ENCODE peak calls at places on chromosome 17, in ten cellular contexts. One of them, this sample, is unnamed.

GRCh38 chr17:73819440-73820395 is 175.5 kb upstream of the SDK2 start:
- DNase-seq in hepatocyte: no peak
- DNase-seq in colonic mucosa: no peak
- DNase-seq in psoas muscle: no peak
- DNase-seq in heart right ventricle: no peak
- DNase-seq in heart left ventricle: no peak
- DNase-seq in endodermal cell: peak; percentile 44
- DNase-seq in CD8-positive, alpha-beta T cell: no peak
- DNase-seq in transverse colon: no peak
- DNase-seq in tibial artery: no peak
- DNase-seq in this sample: no peak

GRCh38 chr17:13140750-13141149 is 122.9 kb upstream of the ELAC2 start:
- DNase-seq in hepatocyte: peak; percentile 4
- DNase-seq in colonic mucosa: no peak
- DNase-seq in psoas muscle: no peak
- DNase-seq in heart right ventricle: no peak
- DNase-seq in heart left ventricle: no peak
- DNase-seq in endodermal cell: peak; percentile 75
- DNase-seq in CD8-positive, alpha-beta T cell: no peak
- DNase-seq in transverse colon: no peak
- DNase-seq in tibial artery: no peak
- DNase-seq in this sample: no peak

GRCh38 chr17:28327031-28327607 is 8.1 kb downstream of the TMEM97 start:
- DNase-seq in hepatocyte: no peak
- DNase-seq in colonic mucosa: no peak
- DNase-seq in psoas muscle: no peak
- DNase-seq in heart right ventricle: no peak
- DNase-seq in heart left ventricle: no peak
- DNase-seq in endodermal cell: peak; percentile 18
- DNase-seq in CD8-positive, alpha-beta T cell: no peak
- DNase-seq in transverse colon: no peak
- DNase-seq in tibial artery: no peak
- DNase-seq in this sample: no peak

GRCh38 chr17:41894791-41895331 is 23.9 kb downstream of the ACLY start:
- DNase-seq in hepatocyte: no peak
- DNase-seq in colonic mucosa: no peak
- DNase-seq in psoas muscle: peak; percentile 65
- DNase-seq in heart right ventricle: no peak
- DNase-seq in heart left ventricle: no peak
- DNase-seq in endodermal cell: no peak
- DNase-seq in CD8-positive, alpha-beta T cell: no peak
- DNase-seq in transverse colon: no peak
- DNase-seq in tibial artery: no peak
- DNase-seq in this sample: no peak

GRCh38 chr17:73189417-73190099 is 3.3 kb upstream of the COG1 start:
- DNase-seq in hepatocyte: peak; percentile 80
- DNase-seq in colonic mucosa: no peak
- DNase-seq in psoas muscle: no peak
- DNase-seq in heart right ventricle: no peak
- DNase-seq in heart left ventricle: no peak
- DNase-seq in endodermal cell: peak; percentile 90
- DNase-seq in CD8-positive, alpha-beta T cell: no peak
- DNase-seq in transverse colon: no peak
- DNase-seq in tibial artery: no peak
- DNase-seq in this sample: peak; percentile 92

GRCh38 chr17:73595068-73595865 is 49.0 kb downstream of the SDK2 start:
- DNase-seq in hepatocyte: peak; percentile 35
- DNase-seq in colonic mucosa: peak; percentile 53
- DNase-seq in psoas muscle: peak; percentile 25
- DNase-seq in heart right ventricle: peak; percentile 54
- DNase-seq in heart left ventricle: peak; percentile 66
- DNase-seq in endodermal cell: peak; percentile 96
- DNase-seq in CD8-positive, alpha-beta T cell: no peak
- DNase-seq in transverse colon: peak; percentile 45
- DNase-seq in tibial artery: no peak
- DNase-seq in this sample: peak; percentile 94

GRCh38 chr17:1460233-1460632 is 4.2 kb upstream of the CRK start:
- DNase-seq in hepatocyte: peak; percentile 73
- DNase-seq in colonic mucosa: peak; percentile 71
- DNase-seq in psoas muscle: peak; percentile 86
- DNase-seq in heart right ventricle: peak; percentile 80
- DNase-seq in heart left ventricle: peak; percentile 92
- DNase-seq in endodermal cell: no peak
- DNase-seq in CD8-positive, alpha-beta T cell: no peak
- DNase-seq in transverse colon: peak; percentile 81
- DNase-seq in tibial artery: peak; percentile 87
- DNase-seq in this sample: peak; percentile 59

GRCh38 chr17:74779948-74780400 is 3.8 kb upstream of the NAT9 start:
- DNase-seq in hepatocyte: no peak
- DNase-seq in colonic mucosa: no peak
- DNase-seq in psoas muscle: no peak
- DNase-seq in heart right ventricle: no peak
- DNase-seq in heart left ventricle: peak; percentile 51
- DNase-seq in endodermal cell: no peak
- DNase-seq in CD8-positive, alpha-beta T cell: peak; percentile 21
- DNase-seq in transverse colon: peak; percentile 61
- DNase-seq in tibial artery: peak; percentile 71
- DNase-seq in this sample: no peak

GRCh38 chr17:31560836-31561235 is 169.4 kb downstream of the RAB11FIP4 start:
- DNase-seq in hepatocyte: peak; percentile 26
- DNase-seq in colonic mucosa: no peak
- DNase-seq in psoas muscle: no peak
- DNase-seq in heart right ventricle: no peak
- DNase-seq in heart left ventricle: no peak
- DNase-seq in endodermal cell: peak; percentile 79
- DNase-seq in CD8-positive, alpha-beta T cell: no peak
- DNase-seq in transverse colon: no peak
- DNase-seq in tibial artery: no peak
- DNase-seq in this sample: no peak
- H3K27ac ChIP-seq in hepatocyte: peak overlapping the region; percentile 92
- H3K27ac ChIP-seq in colonic mucosa: peak overlapping the region; percentile 69
- H3K27ac ChIP-seq in psoas muscle: peak overlapping the region; percentile 4
- H3K27ac ChIP-seq in heart right ventricle: peak overlapping the region; percentile 92
- H3K27ac ChIP-seq in heart left ventricle: peak overlapping the region; percentile 95
- H3K27ac ChIP-seq in endodermal cell: no peak overlapping the region
- H3K27ac ChIP-seq in CD8-positive, alpha-beta T cell: no peak overlapping the region
- H3K27ac ChIP-seq in transverse colon: peak overlapping the region; percentile 91
- H3K27ac ChIP-seq in tibial artery: peak overlapping the region; percentile 97
- H3K27ac ChIP-seq in this sample: no peak overlapping the region

GRCh38 chr17:14305785-14306496 is 5.1 kb downstream of the HS3ST3B1 start:
- DNase-seq in hepatocyte: no peak
- DNase-seq in colonic mucosa: no peak
- DNase-seq in psoas muscle: no peak
- DNase-seq in heart right ventricle: no peak
- DNase-seq in heart left ventricle: no peak
- DNase-seq in endodermal cell: no peak
- DNase-seq in CD8-positive, alpha-beta T cell: no peak
- DNase-seq in transverse colon: no peak
- DNase-seq in tibial artery: no peak
- DNase-seq in this sample: no peak

GRCh38 chr17:14306602-14307001 is 5.7 kb downstream of the HS3ST3B1 start:
- DNase-seq in hepatocyte: no peak
- DNase-seq in colonic mucosa: no peak
- DNase-seq in psoas muscle: no peak
- DNase-seq in heart right ventricle: no peak
- DNase-seq in heart left ventricle: no peak
- DNase-seq in endodermal cell: no peak
- DNase-seq in CD8-positive, alpha-beta T cell: no peak
- DNase-seq in transverse colon: no peak
- DNase-seq in tibial artery: no peak
- DNase-seq in this sample: no peak

GRCh38 chr17:14303343-14304221 is 2.7 kb downstream of the HS3ST3B1 start:
- DNase-seq in hepatocyte: no peak
- DNase-seq in colonic mucosa: no peak
- DNase-seq in psoas muscle: no peak
- DNase-seq in heart right ventricle: no peak
- DNase-seq in heart left ventricle: no peak
- DNase-seq in endodermal cell: peak; percentile 84
- DNase-seq in CD8-positive, alpha-beta T cell: no peak
- DNase-seq in transverse colon: no peak
- DNase-seq in tibial artery: no peak
- DNase-seq in this sample: peak; percentile 32

GRCh38 chr17:14304222-14304844 is 3.5 kb downstream of the HS3ST3B1 start:
- DNase-seq in hepatocyte: no peak
- DNase-seq in colonic mucosa: no peak
- DNase-seq in psoas muscle: no peak
- DNase-seq in heart right ventricle: no peak
- DNase-seq in heart left ventricle: no peak
- DNase-seq in endodermal cell: peak; percentile 62
- DNase-seq in CD8-positive, alpha-beta T cell: no peak
- DNase-seq in transverse colon: no peak
- DNase-seq in tibial artery: no peak
- DNase-seq in this sample: no peak

GRCh38 chr17:14304876-14305636 is 4.2 kb downstream of the HS3ST3B1 start:
- DNase-seq in hepatocyte: no peak
- DNase-seq in colonic mucosa: no peak
- DNase-seq in psoas muscle: no peak
- DNase-seq in heart right ventricle: no peak
- DNase-seq in heart left ventricle: no peak
- DNase-seq in endodermal cell: peak; percentile 78
- DNase-seq in CD8-positive, alpha-beta T cell: no peak
- DNase-seq in transverse colon: no peak
- DNase-seq in tibial artery: no peak
- DNase-seq in this sample: peak; percentile 80
- H3K4me3 ChIP-seq in hepatocyte: no peak overlapping the region
- H3K4me3 ChIP-seq in colonic mucosa: no peak overlapping the region
- H3K4me3 ChIP-seq in psoas muscle: peak overlapping the region; percentile 74
- H3K4me3 ChIP-seq in heart right ventricle: peak overlapping the region; percentile 68
- H3K4me3 ChIP-seq in heart left ventricle: no peak overlapping the region
- H3K4me3 ChIP-seq in endodermal cell: peak overlapping the region; percentile 92
- H3K4me3 ChIP-seq in CD8-positive, alpha-beta T cell: no peak overlapping the region
- H3K4me3 ChIP-seq in transverse colon: no peak overlapping the region
- H3K4me3 ChIP-seq in tibial artery: no peak overlapping the region
- H3K4me3 ChIP-seq in this sample: peak overlapping the region; percentile 100

GRCh38 chr17:40443988-40444899 is 994 bp downstream of the IGFBP4 start:
- DNase-seq in hepatocyte: no peak
- DNase-seq in colonic mucosa: peak; percentile 49
- DNase-seq in psoas muscle: no peak
- DNase-seq in heart right ventricle: no peak
- DNase-seq in heart left ventricle: no peak
- DNase-seq in endodermal cell: peak; percentile 76
- DNase-seq in CD8-positive, alpha-beta T cell: no peak
- DNase-seq in transverse colon: peak; percentile 27
- DNase-seq in tibial artery: no peak
- DNase-seq in this sample: no peak

GRCh38 chr17:40440166-40440565 is 3.1 kb upstream of the IGFBP4 start:
- DNase-seq in hepatocyte: no peak
- DNase-seq in colonic mucosa: no peak
- DNase-seq in psoas muscle: no peak
- DNase-seq in heart right ventricle: no peak
- DNase-seq in heart left ventricle: no peak
- DNase-seq in endodermal cell: no peak
- DNase-seq in CD8-positive, alpha-beta T cell: no peak
- DNase-seq in transverse colon: no peak
- DNase-seq in tibial artery: no peak
- DNase-seq in this sample: no peak

GRCh38 chr17:40445769-40446468 is 2.7 kb downstream of the IGFBP4 start:
- DNase-seq in hepatocyte: no peak
- DNase-seq in colonic mucosa: no peak
- DNase-seq in psoas muscle: no peak
- DNase-seq in heart right ventricle: no peak
- DNase-seq in heart left ventricle: no peak
- DNase-seq in endodermal cell: no peak
- DNase-seq in CD8-positive, alpha-beta T cell: no peak
- DNase-seq in transverse colon: no peak
- DNase-seq in tibial artery: no peak
- DNase-seq in this sample: no peak

GRCh38 chr17:40442392-40443195 is 656 bp upstream of the IGFBP4 start:
- DNase-seq in hepatocyte: no peak
- DNase-seq in colonic mucosa: peak; percentile 55
- DNase-seq in psoas muscle: peak; percentile 74
- DNase-seq in heart right ventricle: peak; percentile 68
- DNase-seq in heart left ventricle: peak; percentile 74
- DNase-seq in endodermal cell: no peak
- DNase-seq in CD8-positive, alpha-beta T cell: no peak
- DNase-seq in transverse colon: peak; percentile 53
- DNase-seq in tibial artery: peak; percentile 55
- DNase-seq in this sample: no peak

DNA sequence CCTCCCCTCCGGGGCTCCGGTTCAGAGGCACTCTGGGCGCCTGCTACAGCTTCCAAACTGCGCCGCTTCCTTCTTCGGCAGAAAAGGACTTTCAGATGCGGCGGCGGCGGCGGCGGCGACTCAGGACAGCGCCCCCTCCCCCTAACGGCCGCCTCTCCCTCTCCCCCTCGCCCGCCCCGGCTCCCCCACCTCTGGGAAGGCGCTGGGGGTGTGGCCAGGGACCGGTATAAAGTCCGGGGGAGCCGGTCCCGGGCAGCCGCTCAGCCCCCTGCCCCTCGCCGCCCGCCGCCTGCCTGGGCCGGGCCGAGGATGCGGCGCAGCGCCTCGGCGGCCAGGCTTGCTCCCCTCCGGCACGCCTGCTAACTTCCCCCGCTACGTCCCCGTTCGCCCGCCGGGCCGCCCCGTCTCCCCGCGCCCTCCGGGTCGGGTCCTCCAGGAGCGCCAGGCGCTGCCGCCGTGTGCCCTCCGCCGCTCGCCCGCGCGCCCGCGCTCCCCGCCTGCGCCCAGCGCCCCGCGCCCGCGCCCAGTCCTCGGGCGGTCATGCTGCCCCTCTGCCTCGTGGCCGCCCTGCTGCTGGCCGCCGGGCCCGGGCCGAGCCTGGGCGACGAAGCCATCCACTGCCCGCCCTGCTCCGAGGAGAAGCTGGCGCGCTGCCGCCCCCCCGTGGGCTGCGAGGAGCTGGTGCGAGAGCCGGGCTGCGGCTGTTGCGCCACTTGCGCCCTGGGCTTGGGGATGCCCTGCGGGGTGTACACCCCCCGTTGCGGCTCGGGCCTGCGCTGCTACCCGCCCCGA is at the start of gene IGFBP4:
- DNase-seq in hepatocyte: peak; percentile 90
- DNase-seq in colonic mucosa: peak; percentile 86
- DNase-seq in psoas muscle: peak; percentile 89
- DNase-seq in heart right ventricle: peak; percentile 86
- DNase-seq in heart left ventricle: peak; percentile 83
- DNase-seq in endodermal cell: peak; percentile 95
- DNase-seq in CD8-positive, alpha-beta T cell: peak; percentile 34
- DNase-seq in transverse colon: peak; percentile 84
- DNase-seq in tibial artery: peak; percentile 79
- DNase-seq in this sample: peak; percentile 92
- TF ChIP-seq CTCF in hepatocyte: peak; percentile 49
- TF ChIP-seq CTCF in colonic mucosa: peak; percentile 23
- TF ChIP-seq CTCF in psoas muscle: peak; percentile 37
- TF ChIP-seq CTCF in heart right ventricle: peak; percentile 16
- TF ChIP-seq CTCF in heart left ventricle: peak; percentile 38
- TF ChIP-seq CTCF in endodermal cell: peak; percentile 44
- TF ChIP-seq CTCF in CD8-positive, alpha-beta T cell: peak; percentile 30
- TF ChIP-seq CTCF in transverse colon: no peak
- TF ChIP-seq CTCF in tibial artery: peak; percentile 50
- TF ChIP-seq CTCF in this sample: peak; percentile 91

GRCh38 chr17:38459556-38459955 is 31.3 kb downstream of the ARHGAP23 start:
- DNase-seq in hepatocyte: no peak
- DNase-seq in colonic mucosa: no peak
- DNase-seq in psoas muscle: no peak
- DNase-seq in heart right ventricle: no peak
- DNase-seq in heart left ventricle: no peak
- DNase-seq in endodermal cell: no peak
- DNase-seq in CD8-positive, alpha-beta T cell: no peak
- DNase-seq in transverse colon: no peak
- DNase-seq in tibial artery: no peak
- DNase-seq in this sample: peak; percentile 65

GRCh38 chr17:38460082-38460715 is 31.9 kb downstream of the ARHGAP23 start:
- DNase-seq in hepatocyte: no peak
- DNase-seq in colonic mucosa: no peak
- DNase-seq in psoas muscle: no peak
- DNase-seq in heart right ventricle: no peak
- DNase-seq in heart left ventricle: no peak
- DNase-seq in endodermal cell: no peak
- DNase-seq in CD8-positive, alpha-beta T cell: no peak
- DNase-seq in transverse colon: no peak
- DNase-seq in tibial artery: no peak
- DNase-seq in this sample: no peak

GRCh38 chr17:38463451-38463858 is 35.2 kb downstream of the ARHGAP23 start:
- DNase-seq in hepatocyte: no peak
- DNase-seq in colonic mucosa: no peak
- DNase-seq in psoas muscle: no peak
- DNase-seq in heart right ventricle: peak; percentile 70
- DNase-seq in heart left ventricle: peak; percentile 86
- DNase-seq in endodermal cell: no peak
- DNase-seq in CD8-positive, alpha-beta T cell: no peak
- DNase-seq in transverse colon: no peak
- DNase-seq in tibial artery: peak; percentile 51
- DNase-seq in this sample: no peak

GRCh38 chr17:38460716-38461650 is 32.7 kb downstream of the ARHGAP23 start:
- DNase-seq in hepatocyte: no peak
- DNase-seq in colonic mucosa: no peak
- DNase-seq in psoas muscle: no peak
- DNase-seq in heart right ventricle: no peak
- DNase-seq in heart left ventricle: no peak
- DNase-seq in endodermal cell: no peak
- DNase-seq in CD8-positive, alpha-beta T cell: no peak
- DNase-seq in transverse colon: no peak
- DNase-seq in tibial artery: no peak
- DNase-seq in this sample: no peak

DNA sequence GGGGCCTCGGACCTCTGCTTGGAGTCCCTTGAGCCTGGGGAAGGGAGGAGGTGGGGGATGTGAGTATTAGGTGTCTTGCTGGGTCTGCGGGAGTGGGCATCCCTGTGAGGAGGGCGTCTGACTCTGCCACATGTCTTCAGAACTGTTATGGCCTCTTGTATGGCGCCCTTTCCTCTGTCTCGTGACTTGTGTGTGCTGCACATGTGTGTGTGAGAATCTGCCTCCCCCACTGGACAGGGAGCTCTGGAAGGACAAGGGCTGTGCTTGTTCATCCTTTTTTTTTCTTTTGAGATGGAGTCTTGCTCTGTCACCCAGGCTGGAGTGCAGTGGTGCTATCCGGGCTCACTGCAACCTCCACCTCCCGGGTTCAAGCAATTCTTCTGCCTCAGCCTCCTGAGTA is 33.4 kb downstream of the ARHGAP23 start:
- DNase-seq in hepatocyte: no peak
- DNase-seq in colonic mucosa: no peak
- DNase-seq in psoas muscle: no peak
- DNase-seq in heart right ventricle: no peak
- DNase-seq in heart left ventricle: no peak
- DNase-seq in endodermal cell: no peak
- DNase-seq in CD8-positive, alpha-beta T cell: no peak
- DNase-seq in transverse colon: no peak
- DNase-seq in tibial artery: no peak
- DNase-seq in this sample: no peak
- H3K27ac ChIP-seq in hepatocyte: no peak overlapping the region
- H3K27ac ChIP-seq in colonic mucosa: no peak overlapping the region
- H3K27ac ChIP-seq in psoas muscle: no peak overlapping the region
- H3K27ac ChIP-seq in heart right ventricle: no peak overlapping the region
- H3K27ac ChIP-seq in heart left ventricle: no peak overlapping the region
- H3K27ac ChIP-seq in endodermal cell: no peak overlapping the region
- H3K27ac ChIP-seq in CD8-positive, alpha-beta T cell: no peak overlapping the region
- H3K27ac ChIP-seq in transverse colon: no peak overlapping the region
- H3K27ac ChIP-seq in tibial artery: no peak overlapping the region
- H3K27ac ChIP-seq in this sample: no peak overlapping the region